ENCODE peak calls at places on chromosomes 3 and 15, in nine cellular contexts. One of them, this sample, is unnamed.

GRCh38 chr3:195767792-195768191 is 43.9 kb downstream of the MUC4 start:
- DNase-seq in heart right ventricle: no peak
- DNase-seq in MM.1S: no peak
- DNase-seq in lower lobe of right lung: no peak
- DNase-seq in AG04450: no peak
- DNase-seq in H1: no peak
- DNase-seq in ovary: no peak
- DNase-seq in left ventricle myocardium inferior: no peak
- DNase-seq in endothelial cell: no peak
- DNase-seq in this sample: no peak

GRCh38 chr3:61199843-61200242 is 51.4 kb downstream of the FHIT start:
- DNase-seq in AG04450: no peak
- DNase-seq in left ventricle myocardium inferior: no peak
- DNase-seq in MM.1S: no peak
- DNase-seq in endothelial cell: no peak
- DNase-seq in H1: no peak
- DNase-seq in heart right ventricle: no peak
- DNase-seq in ovary: no peak
- DNase-seq in lower lobe of right lung: no peak
- DNase-seq in this sample: no peak

GRCh38 chr3:159828542-159828943 is 160.1 kb upstream of the IL12A start:
- DNase-seq in endothelial cell: no peak
- DNase-seq in left ventricle myocardium inferior: no peak
- DNase-seq in ovary: no peak
- DNase-seq in H1: no peak
- DNase-seq in AG04450: no peak
- DNase-seq in lower lobe of right lung: no peak
- DNase-seq in MM.1S: peak; percentile 64
- DNase-seq in heart right ventricle: no peak
- DNase-seq in this sample: no peak

GRCh38 chr3:128447561-128448013 is 19.1 kb downstream of the DNAJB8 start:
- DNase-seq in AG04450: no peak
- DNase-seq in MM.1S: peak; percentile 27
- DNase-seq in lower lobe of right lung: no peak
- DNase-seq in heart right ventricle: no peak
- DNase-seq in endothelial cell: no peak
- DNase-seq in H1: no peak
- DNase-seq in ovary: no peak
- DNase-seq in left ventricle myocardium inferior: no peak
- DNase-seq in this sample: no peak

GRCh38 chr15:59154268-59154667 is 49.3 kb downstream of the CCNB2 start:
- DNase-seq in AG04450: no peak
- DNase-seq in ovary: no peak
- DNase-seq in heart right ventricle: no peak
- DNase-seq in left ventricle myocardium inferior: no peak
- DNase-seq in MM.1S: no peak
- DNase-seq in lower lobe of right lung: no peak
- DNase-seq in endothelial cell: no peak
- DNase-seq in H1: no peak
- DNase-seq in this sample: no peak

GRCh38 chr15:71921191-71921590 is 110.8 kb downstream of the NR2E3 start:
- DNase-seq in left ventricle myocardium inferior: no peak
- DNase-seq in AG04450: no peak
- DNase-seq in H1: no peak
- DNase-seq in lower lobe of right lung: no peak
- DNase-seq in ovary: no peak
- DNase-seq in MM.1S: no peak
- DNase-seq in heart right ventricle: no peak
- DNase-seq in endothelial cell: no peak
- DNase-seq in this sample: no peak

GRCh38 chr3:34298668-34299067 is 500.2 kb downstream of the PDCD6IP start:
- DNase-seq in AG04450: no peak
- DNase-seq in MM.1S: no peak
- DNase-seq in endothelial cell: no peak
- DNase-seq in H1: no peak
- DNase-seq in left ventricle myocardium inferior: no peak
- DNase-seq in heart right ventricle: no peak
- DNase-seq in ovary: no peak
- DNase-seq in lower lobe of right lung: no peak
- DNase-seq in this sample: no peak

GRCh38 chr3:122079524-122079923 is 24.4 kb downstream of the CD86 start:
- DNase-seq in ovary: no peak
- DNase-seq in endothelial cell: no peak
- DNase-seq in left ventricle myocardium inferior: no peak
- DNase-seq in AG04450: no peak
- DNase-seq in MM.1S: no peak
- DNase-seq in H1: no peak
- DNase-seq in heart right ventricle: no peak
- DNase-seq in lower lobe of right lung: no peak
- DNase-seq in this sample: no peak

GRCh38 chr3:74845086-74845485 is 230.6 kb upstream of the CNTN3 start:
- DNase-seq in heart right ventricle: no peak
- DNase-seq in H1: no peak
- DNase-seq in left ventricle myocardium inferior: no peak
- DNase-seq in ovary: no peak
- DNase-seq in MM.1S: no peak
- DNase-seq in endothelial cell: no peak
- DNase-seq in AG04450: no peak
- DNase-seq in lower lobe of right lung: no peak
- DNase-seq in this sample: no peak

GRCh38 chr3:99713440-99713839 is 75.0 kb downstream of the COL8A1 start:
- DNase-seq in AG04450: no peak
- DNase-seq in H1: no peak
- DNase-seq in ovary: no peak
- DNase-seq in endothelial cell: no peak
- DNase-seq in MM.1S: no peak
- DNase-seq in lower lobe of right lung: no peak
- DNase-seq in left ventricle myocardium inferior: no peak
- DNase-seq in heart right ventricle: no peak
- DNase-seq in this sample: no peak

GRCh38 chr15:76963596-76963995 is 31.3 kb upstream of the PSTPIP1 start:
- DNase-seq in endothelial cell: no peak
- DNase-seq in H1: no peak
- DNase-seq in ovary: no peak
- DNase-seq in MM.1S: no peak
- DNase-seq in heart right ventricle: no peak
- DNase-seq in left ventricle myocardium inferior: no peak
- DNase-seq in lower lobe of right lung: no peak
- DNase-seq in AG04450: no peak
- DNase-seq in this sample: no peak

GRCh38 chr15:70436428-70436827 is 326.9 kb downstream of the UACA start:
- DNase-seq in left ventricle myocardium inferior: no peak
- DNase-seq in AG04450: no peak
- DNase-seq in heart right ventricle: no peak
- DNase-seq in H1: no peak
- DNase-seq in endothelial cell: no peak
- DNase-seq in ovary: no peak
- DNase-seq in lower lobe of right lung: no peak
- DNase-seq in MM.1S: no peak
- DNase-seq in this sample: no peak

GRCh38 chr3:138916824-138917223 is 30.1 kb downstream of the FOXL2 start:
- DNase-seq in heart right ventricle: no peak
- DNase-seq in left ventricle myocardium inferior: no peak
- DNase-seq in H1: no peak
- DNase-seq in ovary: no peak
- DNase-seq in endothelial cell: no peak
- DNase-seq in MM.1S: no peak
- DNase-seq in AG04450: no peak
- DNase-seq in lower lobe of right lung: peak; percentile 66
- DNase-seq in this sample: no peak

GRCh38 chr15:80895965-80896364 is 93.7 kb downstream of the MESD start:
- DNase-seq in H1: no peak
- DNase-seq in lower lobe of right lung: no peak
- DNase-seq in heart right ventricle: no peak
- DNase-seq in MM.1S: no peak
- DNase-seq in left ventricle myocardium inferior: no peak
- DNase-seq in AG04450: no peak
- DNase-seq in endothelial cell: no peak
- DNase-seq in ovary: no peak
- DNase-seq in this sample: no peak

GRCh38 chr15:79373068-79373467 is 59.1 kb upstream of the MINAR1 start:
- DNase-seq in left ventricle myocardium inferior: no peak
- DNase-seq in MM.1S: no peak
- DNase-seq in endothelial cell: no peak
- DNase-seq in H1: no peak
- DNase-seq in ovary: no peak
- DNase-seq in AG04450: no peak
- DNase-seq in heart right ventricle: no peak
- DNase-seq in lower lobe of right lung: no peak
- DNase-seq in this sample: no peak

GRCh38 chr3:78101363-78101762 is 1061.5 kb downstream of the ROBO2 start:
- DNase-seq in AG04450: no peak
- DNase-seq in heart right ventricle: no peak
- DNase-seq in endothelial cell: no peak
- DNase-seq in left ventricle myocardium inferior: no peak
- DNase-seq in ovary: no peak
- DNase-seq in MM.1S: no peak
- DNase-seq in lower lobe of right lung: no peak
- DNase-seq in H1: no peak
- DNase-seq in this sample: no peak

GRCh38 chr3:57555316-57555715 is 758 bp upstream of the PDE12 start:
- DNase-seq in endothelial cell: no peak
- DNase-seq in heart right ventricle: no peak
- DNase-seq in MM.1S: no peak
- DNase-seq in AG04450: no peak
- DNase-seq in lower lobe of right lung: no peak
- DNase-seq in H1: no peak
- DNase-seq in left ventricle myocardium inferior: no peak
- DNase-seq in ovary: no peak
- DNase-seq in this sample: no peak

GRCh38 chr3:183116051-183116614 is 16.8 kb upstream of the MCCC1 start:
- DNase-seq in heart right ventricle: no peak
- DNase-seq in AG04450: no peak
- DNase-seq in left ventricle myocardium inferior: no peak
- DNase-seq in MM.1S: peak; percentile 100
- DNase-seq in H1: peak; percentile 90
- DNase-seq in endothelial cell: peak; percentile 46
- DNase-seq in lower lobe of right lung: no peak
- DNase-seq in ovary: no peak
- DNase-seq in this sample: peak; percentile 72

GRCh38 chr15:98807262-98807661 is 158.9 kb downstream of the IGF1R start:
- DNase-seq in heart right ventricle: no peak
- DNase-seq in lower lobe of right lung: no peak
- DNase-seq in left ventricle myocardium inferior: no peak
- DNase-seq in AG04450: peak; percentile 67
- DNase-seq in H1: no peak
- DNase-seq in MM.1S: no peak
- DNase-seq in endothelial cell: no peak
- DNase-seq in ovary: no peak
- DNase-seq in this sample: no peak

DNA sequence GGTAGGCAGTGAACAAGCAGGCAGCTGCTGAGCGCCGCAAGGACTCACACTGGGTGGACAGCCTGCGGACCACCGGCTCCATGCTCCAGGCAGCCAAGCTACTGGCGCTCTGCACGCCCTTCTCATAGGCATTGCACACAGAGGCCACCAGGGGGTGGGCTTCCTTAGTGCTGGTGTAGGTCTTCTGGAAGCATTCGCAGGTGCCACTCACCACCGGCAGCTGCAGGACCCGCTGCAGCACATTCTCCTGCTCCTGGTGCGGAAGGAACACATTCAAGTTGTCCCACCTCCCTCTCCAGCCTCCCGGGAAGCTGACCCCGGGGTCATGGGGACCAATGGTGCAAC is 6.0 kb downstream of the PLIN1 start:
- DNase-seq in ovary: no peak
- DNase-seq in AG04450: no peak
- DNase-seq in heart right ventricle: no peak
- DNase-seq in left ventricle myocardium inferior: no peak
- DNase-seq in endothelial cell: peak; percentile 81
- DNase-seq in H1: no peak
- DNase-seq in lower lobe of right lung: no peak
- DNase-seq in MM.1S: peak; percentile 34
- DNase-seq in this sample: peak; percentile 37
- TF ChIP-seq CTCF in ovary: no peak
- TF ChIP-seq CTCF in AG04450: peak; percentile 33
- TF ChIP-seq CTCF in heart right ventricle: peak; percentile 31
- TF ChIP-seq CTCF in left ventricle myocardium inferior: peak; percentile 37
- TF ChIP-seq CTCF in endothelial cell: peak; percentile 79
- TF ChIP-seq CTCF in H1: peak; percentile 84
- TF ChIP-seq CTCF in lower lobe of right lung: peak; percentile 22
- TF ChIP-seq CTCF in MM.1S: peak; percentile 56
- TF ChIP-seq CTCF in this sample: peak; percentile 76

GRCh38 chr15:25136119-25136518 is 181.3 kb downstream of the SNRPN start:
- DNase-seq in endothelial cell: peak; percentile 7
- DNase-seq in lower lobe of right lung: no peak
- DNase-seq in ovary: no peak
- DNase-seq in left ventricle myocardium inferior: no peak
- DNase-seq in H1: no peak
- DNase-seq in AG04450: no peak
- DNase-seq in heart right ventricle: no peak
- DNase-seq in MM.1S: no peak
- DNase-seq in this sample: no peak
- TF ChIP-seq CTCF in endothelial cell: peak; percentile 27
- TF ChIP-seq CTCF in lower lobe of right lung: no peak
- TF ChIP-seq CTCF in ovary: no peak
- TF ChIP-seq CTCF in left ventricle myocardium inferior: peak; percentile 54
- TF ChIP-seq CTCF in H1: peak; percentile 56
- TF ChIP-seq CTCF in AG04450: peak; percentile 41
- TF ChIP-seq CTCF in heart right ventricle: peak; percentile 42
- TF ChIP-seq CTCF in MM.1S: peak; percentile 22
- TF ChIP-seq CTCF in this sample: peak; percentile 31

DNA sequence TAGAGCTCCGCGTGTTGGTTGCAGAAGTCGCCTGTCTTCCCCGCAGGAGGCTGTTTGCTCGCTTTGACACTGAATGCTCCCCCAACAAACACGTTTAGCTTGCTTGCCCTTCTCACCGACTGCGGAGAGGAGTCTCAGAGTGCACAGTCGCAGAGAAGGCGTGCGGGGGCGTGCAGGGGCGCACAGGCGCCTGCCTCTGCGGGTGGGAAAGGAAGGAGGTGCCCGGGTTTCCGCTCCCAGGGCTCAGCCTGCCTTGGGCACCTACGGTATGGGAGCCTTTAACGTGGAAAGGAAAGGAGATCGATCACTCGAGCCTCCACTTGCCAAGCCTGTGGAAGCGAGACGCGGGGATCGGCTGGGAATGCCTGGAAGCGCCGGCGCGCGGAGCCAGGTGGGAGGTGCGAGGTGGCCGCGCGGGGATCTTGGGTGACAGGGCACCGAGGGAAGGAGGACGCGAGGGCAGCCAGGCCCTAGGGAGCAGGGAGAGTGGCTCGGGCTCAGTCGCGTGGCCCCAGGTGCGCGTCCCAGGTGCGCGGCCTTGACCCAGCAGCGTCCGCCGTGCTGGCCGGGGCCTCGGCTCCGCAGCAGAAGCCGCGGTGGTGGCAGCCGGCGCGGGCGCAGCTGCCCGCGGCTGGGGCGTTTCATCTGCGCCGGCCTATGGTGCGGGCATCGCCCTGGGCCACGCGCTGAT is at the start of gene FAN1:
- DNase-seq in AG04450: peak; percentile 56
- DNase-seq in left ventricle myocardium inferior: peak; percentile 88
- DNase-seq in lower lobe of right lung: peak; percentile 91
- DNase-seq in MM.1S: peak; percentile 85
- DNase-seq in ovary: peak; percentile 81
- DNase-seq in heart right ventricle: peak; percentile 90
- DNase-seq in H1: no peak
- DNase-seq in endothelial cell: peak; percentile 85
- DNase-seq in this sample: peak; percentile 78
- TF ChIP-seq CTCF in AG04450: no peak
- TF ChIP-seq CTCF in left ventricle myocardium inferior: peak; percentile 12
- TF ChIP-seq CTCF in lower lobe of right lung: no peak
- TF ChIP-seq CTCF in MM.1S: peak; percentile 10
- TF ChIP-seq CTCF in ovary: no peak
- TF ChIP-seq CTCF in heart right ventricle: no peak
- TF ChIP-seq CTCF in H1: no peak
- TF ChIP-seq CTCF in endothelial cell: no peak
- TF ChIP-seq CTCF in this sample: no peak

GRCh38 chr15:53458736-53459135 is 300.7 kb downstream of the WDR72 start:
- DNase-seq in left ventricle myocardium inferior: no peak
- DNase-seq in AG04450: no peak
- DNase-seq in H1: no peak
- DNase-seq in endothelial cell: no peak
- DNase-seq in heart right ventricle: no peak
- DNase-seq in lower lobe of right lung: no peak
- DNase-seq in MM.1S: no peak
- DNase-seq in ovary: no peak
- DNase-seq in this sample: no peak
- TF ChIP-seq CTCF in left ventricle myocardium inferior: no peak
- TF ChIP-seq CTCF in AG04450: no peak
- TF ChIP-seq CTCF in H1: no peak
- TF ChIP-seq CTCF in endothelial cell: no peak
- TF ChIP-seq CTCF in heart right ventricle: no peak
- TF ChIP-seq CTCF in lower lobe of right lung: no peak
- TF ChIP-seq CTCF in MM.1S: no peak
- TF ChIP-seq CTCF in ovary: no peak
- TF ChIP-seq CTCF in this sample: no peak

This sample was measured in progenitor cell of endocrine pancreas.